ENCODE peak calls at places on chromosomes 16 and 17, in six cellular contexts. H, F, Z, S, Q and C are unnamed samples.

GRCh38 chr17:79117905-79118487 is 43.4 kb downstream of the ENGASE start:
- DNase-seq in F (no peak), H (no peak), Q (no peak), Z (no peak), S (no peak), C (no peak)

GRCh38 chr17:80926601-80927250 is 64.9 kb upstream of the CHMP6 start:
- DNase-seq in H (no peak), S (no peak), Q (no peak), Z (no peak), F (no peak), C (no peak)

GRCh38 chr17:41334385-41334784 is 16.2 kb downstream of the KRT33A start:
- DNase-seq in Z (no peak), Q (no peak), H (no peak), S (no peak), F (no peak), C (no peak)

GRCh38 chr17:13599168-13599577 is 2.6 kb downstream of the HS3ST3A1 start:
- DNase-seq in Q (no peak), F (no peak), H (no peak), S (no peak), Z (no peak), C (no peak)

GRCh38 chr16:76670125-76670857 is 393.1 kb downstream of the CNTNAP4 start:
- DNase-seq in F (no peak), S (no peak), Q (no peak), H (no peak), Z (no peak), C (no peak)

GRCh38 chr16:869823-870641 is 69.5 kb upstream of the GNG13 start:
- DNase-seq in Z (no peak), H (no peak), Q (no peak), S (no peak), F (no peak), C (no peak)

GRCh38 chr16:78045865-78046581 is 23.7 kb downstream of the CLEC3A start:
- DNase-seq in Q (peak; percentile 99), F (no peak), S (peak; percentile 15), H (peak; percentile 3), Z (no peak), C (no peak)

GRCh38 chr17:63082952-63083351 is 116.9 kb downstream of the TANC2 start:
- DNase-seq in Z (peak; percentile 55), H (no peak), F (no peak), S (no peak), Q (no peak), C (no peak)

GRCh38 chr16:10966129-10966528 is 21.8 kb downstream of the CLEC16A start:
- DNase-seq in F (peak; percentile 90), Q (no peak), H (no peak), Z (no peak), S (no peak), C (no peak)